ENCODE peak calls at places on chromosome 2, in eight cellular contexts. One of them, this sample, is unnamed. For H3K4me1, the result is how much of the 10 kb centered on the place peaks cover.

GRCh38 chr2:237451582-237452469 is 35.2 kb upstream of the MLPH start:
- DNase-seq in GM12878: no peak
- DNase-seq in SK-N-SH: peak
- DNase-seq in A549: no peak
- DNase-seq in HepG2: no peak
- DNase-seq in H1: peak
- DNase-seq in stomach: no peak
- DNase-seq in K562: no peak
- DNase-seq in this sample: peak

GRCh38 chr2:28375742-28376631 is 16.7 kb upstream of the FOSL2 start:
- DNase-seq in stomach: no peak
- DNase-seq in H1: no peak
- DNase-seq in HepG2: no peak
- DNase-seq in SK-N-SH: no peak
- DNase-seq in GM12878: no peak
- DNase-seq in K562: no peak
- DNase-seq in A549: no peak
- DNase-seq in this sample: no peak

GRCh38 chr2:51782874-51783765 is 751.2 kb upstream of the NRXN1 start:
- DNase-seq in SK-N-SH: no peak
- DNase-seq in H1: no peak
- DNase-seq in GM12878: no peak
- DNase-seq in K562: no peak
- DNase-seq in HepG2: no peak
- DNase-seq in A549: peak
- DNase-seq in stomach: no peak
- DNase-seq in this sample: no peak

GRCh38 chr2:107064750-107065149 is 178.8 kb upstream of the ST6GAL2 start:
- DNase-seq in K562: no peak
- DNase-seq in A549: no peak
- DNase-seq in HepG2: no peak
- DNase-seq in stomach: no peak
- DNase-seq in SK-N-SH: no peak
- DNase-seq in H1: no peak
- DNase-seq in GM12878: no peak
- DNase-seq in this sample: no peak

GRCh38 chr2:201795608-201796477 is 10.5 kb upstream of the CDK15 start:
- DNase-seq in H1: no peak
- DNase-seq in stomach: no peak
- DNase-seq in HepG2: peak
- DNase-seq in A549: peak
- DNase-seq in GM12878: no peak
- DNase-seq in SK-N-SH: peak
- DNase-seq in K562: peak
- DNase-seq in this sample: no peak

GRCh38 chr2:73006969-73007710 is 64.4 kb downstream of the SFXN5 start:
- DNase-seq in stomach: no peak
- DNase-seq in HepG2: no peak
- DNase-seq in K562: no peak
- DNase-seq in H1: peak
- DNase-seq in A549: no peak
- DNase-seq in GM12878: no peak
- DNase-seq in SK-N-SH: no peak
- DNase-seq in this sample: no peak

GRCh38 chr2:238895901-238896600 is 48.2 kb downstream of the TWIST2 start:
- DNase-seq in SK-N-SH: no peak
- DNase-seq in stomach: peak
- DNase-seq in K562: no peak
- DNase-seq in A549: no peak
- DNase-seq in H1: no peak
- DNase-seq in HepG2: peak
- DNase-seq in GM12878: no peak
- DNase-seq in this sample: peak

GRCh38 chr2:49080681-49081080 is 73.6 kb downstream of the FSHR start:
- DNase-seq in H1: no peak
- DNase-seq in K562: no peak
- DNase-seq in stomach: no peak
- DNase-seq in SK-N-SH: no peak
- DNase-seq in GM12878: no peak
- DNase-seq in A549: no peak
- DNase-seq in HepG2: no peak
- DNase-seq in this sample: no peak

GRCh38 chr2:33441235-33441810 is 35.1 kb upstream of the RASGRP3 start:
- DNase-seq in stomach: no peak
- DNase-seq in K562: peak
- DNase-seq in SK-N-SH: peak
- DNase-seq in GM12878: no peak
- DNase-seq in HepG2: peak
- DNase-seq in H1: no peak
- DNase-seq in A549: peak
- DNase-seq in this sample: peak

GRCh38 chr2:124091721-124092120 is 66.6 kb downstream of the CNTNAP5 start:
- DNase-seq in SK-N-SH: no peak
- DNase-seq in stomach: no peak
- DNase-seq in A549: no peak
- DNase-seq in HepG2: no peak
- DNase-seq in H1: no peak
- DNase-seq in K562: no peak
- DNase-seq in GM12878: no peak
- DNase-seq in this sample: no peak

GRCh38 chr2:174153757-174154680 is 94.3 kb downstream of the OLA1 start:
- DNase-seq in HepG2: no peak
- DNase-seq in stomach: no peak
- DNase-seq in H1: no peak
- DNase-seq in GM12878: no peak
- DNase-seq in A549: no peak
- DNase-seq in K562: no peak
- DNase-seq in SK-N-SH: no peak
- DNase-seq in this sample: no peak

GRCh38 chr2:45450633-45451032 is 160.4 kb downstream of the SRBD1 start:
- DNase-seq in GM12878: no peak
- DNase-seq in H1: no peak
- DNase-seq in K562: no peak
- DNase-seq in A549: no peak
- DNase-seq in HepG2: no peak
- DNase-seq in SK-N-SH: no peak
- DNase-seq in stomach: no peak
- DNase-seq in this sample: no peak

GRCh38 chr2:189798312-189799029 is 14.2 kb downstream of the PMS1 start:
- DNase-seq in stomach: no peak
- DNase-seq in K562: no peak
- DNase-seq in GM12878: peak
- DNase-seq in H1: no peak
- DNase-seq in HepG2: peak
- DNase-seq in A549: peak
- DNase-seq in SK-N-SH: peak
- DNase-seq in this sample: no peak

GRCh38 chr2:215280326-215280725 is 31.5 kb upstream of the ATIC start:
- DNase-seq in GM12878: peak
- DNase-seq in stomach: no peak
- DNase-seq in K562: no peak
- DNase-seq in A549: no peak
- DNase-seq in SK-N-SH: no peak
- DNase-seq in HepG2: no peak
- DNase-seq in H1: no peak
- DNase-seq in this sample: no peak

GRCh38 chr2:139544452-139544851 is 764.3 kb upstream of the NXPH2 start:
- DNase-seq in HepG2: no peak
- DNase-seq in A549: no peak
- DNase-seq in SK-N-SH: no peak
- DNase-seq in GM12878: no peak
- DNase-seq in stomach: no peak
- DNase-seq in H1: no peak
- DNase-seq in K562: no peak
- DNase-seq in this sample: no peak

GRCh38 chr2:86831537-86831936 is 30.1 kb downstream of the CD8B start:
- DNase-seq in SK-N-SH: no peak
- DNase-seq in stomach: no peak
- DNase-seq in A549: no peak
- DNase-seq in K562: no peak
- DNase-seq in HepG2: no peak
- DNase-seq in H1: no peak
- DNase-seq in GM12878: no peak
- DNase-seq in this sample: no peak

GRCh38 chr2:45469314-45470099 is 141.6 kb downstream of the SRBD1 start:
- DNase-seq in SK-N-SH: no peak
- DNase-seq in H1: no peak
- DNase-seq in K562: no peak
- DNase-seq in stomach: no peak
- DNase-seq in HepG2: peak
- DNase-seq in GM12878: no peak
- DNase-seq in A549: peak
- DNase-seq in this sample: no peak

GRCh38 chr2:45178359-45178758 is 169.1 kb upstream of the SIX2 start:
- DNase-seq in H1: no peak
- DNase-seq in HepG2: no peak
- DNase-seq in A549: no peak
- DNase-seq in K562: no peak
- DNase-seq in stomach: no peak
- DNase-seq in GM12878: no peak
- DNase-seq in SK-N-SH: no peak
- DNase-seq in this sample: no peak

GRCh38 chr2:26529406-26530070 is 51.6 kb upstream of the OTOF start:
- DNase-seq in A549: no peak
- DNase-seq in K562: no peak
- DNase-seq in H1: no peak
- DNase-seq in GM12878: no peak
- DNase-seq in HepG2: no peak
- DNase-seq in stomach: no peak
- DNase-seq in SK-N-SH: no peak
- DNase-seq in this sample: no peak

GRCh38 chr2:10052216-10052615 is 8.9 kb downstream of the KLF11 start:
- DNase-seq in HepG2: no peak
- DNase-seq in H1: no peak
- DNase-seq in GM12878: no peak
- DNase-seq in stomach: no peak
- DNase-seq in A549: no peak
- DNase-seq in K562: no peak
- DNase-seq in SK-N-SH: no peak
- DNase-seq in this sample: no peak

GRCh38 chr2:73436019-73436418 is 50.4 kb downstream of the ALMS1 start:
- DNase-seq in A549: no peak
- DNase-seq in SK-N-SH: no peak
- DNase-seq in GM12878: no peak
- DNase-seq in K562: no peak
- DNase-seq in HepG2: no peak
- DNase-seq in stomach: no peak
- DNase-seq in H1: no peak
- DNase-seq in this sample: no peak

GRCh38 chr2:240234503-240234951 is 94.1 kb upstream of the OTOS start:
- DNase-seq in K562: no peak
- DNase-seq in H1: no peak
- DNase-seq in SK-N-SH: no peak
- DNase-seq in A549: no peak
- DNase-seq in GM12878: no peak
- DNase-seq in stomach: no peak
- DNase-seq in HepG2: no peak
- DNase-seq in this sample: peak

GRCh38 chr2:125858366-125858765 is 797.6 kb upstream of the GYPC start:
- DNase-seq in K562: no peak
- DNase-seq in GM12878: no peak
- DNase-seq in H1: no peak
- DNase-seq in SK-N-SH: no peak
- DNase-seq in HepG2: no peak
- DNase-seq in stomach: no peak
- DNase-seq in A549: no peak
- DNase-seq in this sample: no peak

DNA sequence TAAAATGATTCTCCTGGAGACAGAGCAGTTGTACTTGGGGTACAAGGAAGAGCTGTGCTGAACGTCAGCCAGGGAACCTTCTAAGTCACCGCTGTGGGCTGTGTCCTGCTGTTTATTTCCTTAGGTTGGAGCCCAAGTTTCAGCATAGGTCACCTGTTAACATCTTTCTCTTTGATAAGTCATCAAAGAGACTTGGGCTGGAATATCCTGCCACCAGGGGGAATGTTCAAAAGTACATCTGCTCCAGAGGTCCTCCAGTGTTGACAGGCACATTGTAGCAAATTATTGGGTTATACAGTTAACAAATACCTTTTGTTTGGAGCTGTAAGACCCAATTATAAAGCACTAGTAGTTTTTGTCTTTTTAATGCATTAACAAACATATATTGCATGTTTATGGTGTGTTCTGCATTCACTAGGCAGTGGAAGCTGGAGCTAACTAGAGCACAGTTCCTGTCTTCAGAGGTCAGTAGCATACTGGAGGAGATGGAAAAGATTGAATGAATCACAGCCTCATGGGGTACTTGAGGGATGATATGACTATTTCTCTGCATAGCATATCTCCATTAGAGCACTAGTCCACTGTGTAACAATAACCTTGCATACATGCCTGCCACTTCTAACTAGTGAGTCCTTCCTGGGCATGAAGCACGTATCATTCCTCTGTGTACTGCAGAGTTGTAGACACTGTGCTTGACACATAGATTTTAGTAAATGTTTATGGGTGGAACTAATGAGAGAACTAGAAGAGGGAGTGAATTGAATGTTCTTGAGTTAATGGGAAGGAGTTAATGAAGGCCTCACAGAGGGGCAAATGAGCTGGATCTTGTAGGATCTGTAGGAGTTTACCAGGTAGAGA is 182.1 kb downstream of the AGAP1 start:
- DNase-seq in SK-N-SH: no peak
- DNase-seq in GM12878: no peak
- DNase-seq in K562: no peak
- DNase-seq in stomach: no peak
- DNase-seq in A549: peak
- DNase-seq in HepG2: peak
- DNase-seq in H1: no peak
- DNase-seq in this sample: no peak
- TF ChIP-seq CTCF in SK-N-SH: peak
- TF ChIP-seq CTCF in GM12878: no peak
- TF ChIP-seq CTCF in K562: no peak
- TF ChIP-seq CTCF in stomach: no peak
- TF ChIP-seq CTCF in A549: no peak
- TF ChIP-seq CTCF in HepG2: peak
- TF ChIP-seq CTCF in H1: no peak
- TF ChIP-seq CTCF in this sample: no peak

GRCh38 chr2:168166902-168167510 is 80.4 kb downstream of the STK39 start:
- DNase-seq in HepG2: peak
- DNase-seq in stomach: no peak
- DNase-seq in SK-N-SH: no peak
- DNase-seq in A549: peak
- DNase-seq in K562: no peak
- DNase-seq in GM12878: no peak
- DNase-seq in H1: no peak
- DNase-seq in this sample: no peak
- TF ChIP-seq EP300 in HepG2: no peak
- TF ChIP-seq EP300 in stomach: no peak
- TF ChIP-seq EP300 in SK-N-SH: no peak
- TF ChIP-seq EP300 in A549: no peak
- TF ChIP-seq EP300 in K562: no peak
- TF ChIP-seq EP300 in GM12878: no peak
- TF ChIP-seq EP300 in H1: no peak
- TF ChIP-seq EP300 in this sample: no peak

GRCh38 chr2:196249860-196250259 is 78.5 kb upstream of the STK17B start:
- DNase-seq in GM12878: no peak
- DNase-seq in SK-N-SH: no peak
- DNase-seq in H1: no peak
- DNase-seq in A549: no peak
- DNase-seq in K562: no peak
- DNase-seq in HepG2: no peak
- DNase-seq in stomach: no peak
- DNase-seq in this sample: no peak
- H3K4me1 ChIP-seq in GM12878: under half
- H3K4me1 ChIP-seq in SK-N-SH: under half
- H3K4me1 ChIP-seq in H1: under half
- H3K4me1 ChIP-seq in A549: under half
- H3K4me1 ChIP-seq in K562: under half
- H3K4me1 ChIP-seq in HepG2: under half
- H3K4me1 ChIP-seq in stomach: under half
- H3K4me1 ChIP-seq in this sample: under half

GRCh38 chr2:172086349-172087190 is 1.3 kb downstream of the DLX1 start:
- DNase-seq in stomach: no peak
- DNase-seq in HepG2: peak
- DNase-seq in GM12878: no peak
- DNase-seq in SK-N-SH: peak
- DNase-seq in H1: peak
- DNase-seq in A549: no peak
- DNase-seq in K562: no peak
- DNase-seq in this sample: no peak
- TF ChIP-seq CTCF in stomach: no peak
- TF ChIP-seq CTCF in HepG2: peak
- TF ChIP-seq CTCF in GM12878: peak
- TF ChIP-seq CTCF in SK-N-SH: peak
- TF ChIP-seq CTCF in H1: peak
- TF ChIP-seq CTCF in A549: no peak
- TF ChIP-seq CTCF in K562: no peak
- TF ChIP-seq CTCF in this sample: no peak

This sample was measured in ovary.